ENCODE peak calls at places on chromosome 20, in ten cellular contexts. Q is H9; W is ovary; D is tibial artery; J is CD8-positive, alpha-beta T cell; O is right lobe of liver; B is adrenal gland; G is foreskin keratinocyte; M is Panc1; X is heart left ventricle. V is an unnamed sample.
A peak's percentile ranks its signal among the peaks of the same experiment; 100 is the strongest.

GRCh38 chr20:50690562-50690978 is 772 bp downstream of the RIPOR3 start:
- DNase-seq in W (no peak), Q (no peak), D (no peak), M (no peak), J (no peak), O (no peak), X (no peak), B (no peak), G (no peak), V (no peak)

GRCh38 chr20:3660262-3661059 is 2.7 kb downstream of the GFRA4 start:
- DNase-seq in D (peak; percentile 54), W (no peak), M (no peak), G (no peak), X (no peak), Q (peak; percentile 26), O (no peak), B (no peak), J (no peak), V (no peak)

GRCh38 chr20:57400262-57400701 is 9.1 kb downstream of the RBM38 start:
- DNase-seq in W (peak; percentile 19), M (no peak), Q (no peak), D (no peak), B (no peak), J (no peak), G (no peak), X (peak; percentile 44), O (peak; percentile 52), V (no peak)

GRCh38 chr20:10711903-10712373 is 38.1 kb upstream of the JAG1 start:
- DNase-seq in O (no peak), Q (no peak), M (no peak), J (no peak), X (no peak), D (no peak), B (no peak), W (no peak), G (no peak), V (no peak)

GRCh38 chr20:32205502-32206382 is 1.8 kb downstream of the PLAGL2 start:
- DNase-seq in Q (no peak), G (no peak), W (no peak), B (no peak), O (no peak), D (no peak), X (no peak), J (no peak), M (no peak), V (no peak)

GRCh38 chr20:15236812-15237211 is 899.4 kb upstream of the FLRT3 start:
- DNase-seq in B (peak; percentile 42), O (peak; percentile 58), G (peak; percentile 35), M (peak; percentile 8), W (no peak), J (no peak), D (no peak), X (no peak), Q (peak; percentile 71), V (no peak)

GRCh38 chr20:44643154-44643519 is 8.4 kb downstream of the ADA start:
- DNase-seq in G (no peak), W (no peak), O (no peak), Q (no peak), D (no peak), X (no peak), J (no peak), M (no peak), B (no peak), V (no peak)

GRCh38 chr20:58471161-58471834 is 43.9 kb downstream of the APCDD1L start:
- DNase-seq in M (no peak), G (no peak), J (no peak), Q (no peak), O (no peak), D (no peak), B (peak; percentile 44), W (peak; percentile 81), X (peak; percentile 82), V (no peak)

GRCh38 chr20:32731882-32732266 is 11.4 kb downstream of the COMMD7 start:
- DNase-seq in W (no peak), M (no peak), O (peak; percentile 85), J (no peak), D (no peak), B (peak; percentile 62), X (no peak), Q (no peak), G (no peak), V (no peak)

GRCh38 chr20:25296094-25297093 is 48.5 kb downstream of the PYGB start:
- DNase-seq in W (no peak), Q (no peak), G (no peak), X (no peak), M (no peak), J (no peak), B (no peak), D (no peak), O (no peak), V (no peak)

GRCh38 chr20:46253391-46253790 is 54.9 kb downstream of the CDH22 start:
- DNase-seq in X (no peak), J (no peak), G (peak; percentile 2), O (no peak), W (no peak), D (no peak), M (no peak), Q (peak; percentile 63), B (peak; percentile 43), V (no peak)

GRCh38 chr20:32585011-32585518 is at the start of gene NOL4L:
- DNase-seq in W (no peak), G (no peak), J (no peak), D (no peak), X (no peak), Q (no peak), B (no peak), O (no peak), M (no peak), V (no peak)

GRCh38 chr20:58017237-58017969 is 211.1 kb downstream of the ANKRD60 start:
- DNase-seq in O (no peak), M (peak; percentile 58), Q (peak; percentile 19), B (no peak), G (peak; percentile 77), W (no peak), J (no peak), D (no peak), X (no peak), V (no peak)

GRCh38 chr20:24446811-24447210 is 22.6 kb upstream of the SYNDIG1 start:
- DNase-seq in B (no peak), Q (no peak), O (no peak), G (no peak), D (no peak), W (no peak), X (no peak), J (no peak), M (no peak), V (no peak)

GRCh38 chr20:16537918-16538317 is 35.3 kb downstream of the KIF16B start:
- DNase-seq in W (no peak), B (no peak), O (no peak), J (no peak), M (no peak), G (no peak), D (no peak), X (no peak), Q (no peak), V (no peak)

GRCh38 chr20:18465536-18466200 is 1.2 kb downstream of the DZANK1 start:
- DNase-seq in X (no peak), G (no peak), M (no peak), B (no peak), Q (no peak), W (no peak), O (no peak), J (no peak), D (no peak), V (no peak)

GRCh38 chr20:22563062-22563965 is 21.1 kb downstream of the FOXA2 start:
- DNase-seq in M (no peak), Q (no peak), W (no peak), O (no peak), G (no peak), X (no peak), J (no peak), B (no peak), D (no peak), V (no peak)
- H3K27me3 ChIP-seq in M (no peaks in the 10 kb centered on the region), Q (peaks cover 87% of the 10 kb centered on the region), W (no peaks in the 10 kb centered on the region), O (no peaks in the 10 kb centered on the region), G (peaks cover 100% of the 10 kb centered on the region), X (peaks cover 80% of the 10 kb centered on the region), J (no peaks in the 10 kb centered on the region), B (peaks cover 69% of the 10 kb centered on the region), D (peaks cover 78% of the 10 kb centered on the region), V (no peaks in the 10 kb centered on the region)

GRCh38 chr20:36573103-36573797 is at the start of gene TGIF2:
- DNase-seq in Q (peak; percentile 96), X (peak; percentile 91), D (peak; percentile 92), O (peak; percentile 90), G (peak; percentile 27), B (peak; percentile 86), J (peak; percentile 86), W (peak; percentile 90), M (no peak), V (peak; percentile 77)
- TF ChIP-seq CTCF in Q (no peak), X (no peak), D (no peak), O (no peak), G (no peak), B (no peak), J (no peak), W (no peak), M (no peak), V (no peak)

DNA sequence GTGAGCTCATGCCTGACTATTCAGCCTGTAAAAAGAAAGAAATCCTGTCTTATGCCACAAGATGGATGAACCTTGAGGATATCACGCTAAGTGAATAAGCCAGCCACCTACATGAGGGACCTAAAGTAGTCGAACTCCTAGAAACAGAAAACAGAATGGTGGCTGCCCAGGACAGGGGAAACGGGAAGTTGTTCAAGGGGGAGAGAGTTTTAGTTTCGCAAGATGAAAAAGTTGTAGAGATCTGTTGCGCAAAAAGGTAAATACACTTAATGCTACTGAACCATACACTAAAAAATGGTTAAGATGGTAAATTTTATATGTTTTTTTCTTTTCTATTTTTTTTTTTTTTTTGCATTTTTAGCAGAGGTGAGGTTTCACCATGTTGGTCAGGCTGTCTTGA is 74.1 kb upstream of the RALY start:
- DNase-seq in W (no peak), B (no peak), D (no peak), X (no peak), O (no peak), J (no peak), Q (no peak), G (no peak), M (no peak), V (no peak)
- H3K27ac ChIP-seq in W (no peak overlapping the region), B (no peak overlapping the region), D (no peak overlapping the region), X (no peak overlapping the region), O (no peak overlapping the region), J (no peak overlapping the region), Q (no peak overlapping the region), G (no peak overlapping the region), M (no peak overlapping the region), V (no peak overlapping the region)

GRCh38 chr20:62517168-62517567 is 41.4 kb upstream of the GATA5 start:
- DNase-seq in Q (no peak), M (no peak), O (no peak), D (no peak), G (no peak), W (no peak), J (no peak), B (no peak), X (no peak), V (no peak)
- H3K27me3 ChIP-seq in Q (no peaks in the 10 kb centered on the region), M (no peaks in the 10 kb centered on the region), O (no peaks in the 10 kb centered on the region), D (peaks cover 76% of the 10 kb centered on the region), G (peaks cover 28% of the 10 kb centered on the region), W (no peaks in the 10 kb centered on the region), J (peaks cover 4% of the 10 kb centered on the region), B (peaks cover 26% of the 10 kb centered on the region), X (no peaks in the 10 kb centered on the region), V (peaks cover 10% of the 10 kb centered on the region)

GRCh38 chr20:2508631-2509467 is at the start of gene ZNF343:
- DNase-seq in B (peak; percentile 84), J (peak; percentile 52), X (peak; percentile 84), D (peak; percentile 87), W (peak; percentile 77), G (peak; percentile 66), M (peak; percentile 69), Q (peak; percentile 86), O (peak; percentile 86), V (peak; percentile 83)
- TF ChIP-seq CTCF in B (no peak), J (no peak), X (no peak), D (no peak), W (no peak), G (no peak), M (no peak), Q (no peak), O (no peak), V (no peak)

V was measured in lung.